ENCODE peak calls at places on chromosomes 4 and X, in five cellular contexts. V is heart left ventricle, W is IMR-90, T is Peyer's patch, Q is GM12892. I is an unnamed sample.

GRCh38 chr4:168825975-168826374 is 184.1 kb downstream of the CBR4 start:
- DNase-seq in V (no peak), W (peak; percentile 81), T (no peak), Q (no peak), I (no peak)

GRCh38 chrX:122517781-122518180 is 666.3 kb upstream of the GRIA3 start:
- DNase-seq in V (no peak), W (peak; percentile 4), T (no peak), Q (no peak), I (no peak)

GRCh38 chr4:178086324-178086723 is 644.1 kb upstream of the AGA start:
- DNase-seq in V (no peak), W (peak; percentile 1), T (no peak), Q (no peak), I (no peak)

GRCh38 chrX:22634081-22634480 is 361.4 kb downstream of the CBLL2 start:
- DNase-seq in V (no peak), W (peak; percentile 79), T (no peak), Q (no peak), I (no peak)

GRCh38 chrX:35244796-35245508 is 302.4 kb downstream of the FAM47B start:
- DNase-seq in V (peak; percentile 20), W (no peak), T (no peak), Q (no peak), I (no peak)

GRCh38 chrX:71650333-71650969 is 16.9 kb upstream of the LOC101059915 start:
- DNase-seq in V (no peak), W (no peak), T (peak; percentile 56), Q (no peak), I (no peak)

GRCh38 chr4:14877246-14878220 is 124.7 kb upstream of the CPEB2 start:
- DNase-seq in V (no peak), W (no peak), T (no peak), Q (no peak), I (no peak)

GRCh38 chrX:154750301-154751120 is at the start of gene GAB3:
- DNase-seq in V (peak; percentile 72), W (peak; percentile 31), T (peak; percentile 66), Q (peak; percentile 26), I (no peak)

GRCh38 chrX:287670-288069 is 6.5 kb downstream of the PLCXD1 start:
- DNase-seq in V (no peak), W (no peak), T (no peak), Q (no peak), I (no peak)

GRCh38 chrX:6383911-6384310 is 151.0 kb downstream of the VCX3A start:
- DNase-seq in V (no peak), W (no peak), T (no peak), Q (no peak), I (no peak)

GRCh38 chr4:80049402-80049801 is 23.6 kb downstream of the ANTXR2 start:
- DNase-seq in V (no peak), W (no peak), T (no peak), Q (no peak), I (no peak)

GRCh38 chr4:159016527-159017137 is 86.2 kb upstream of the RAPGEF2 start:
- DNase-seq in V (no peak), W (peak; percentile 22), T (no peak), Q (peak; percentile 23), I (no peak)

GRCh38 chrX:150324035-150324728 is 38.9 kb upstream of the MAMLD1 start:
- DNase-seq in V (no peak), W (peak; percentile 94), T (no peak), Q (no peak), I (no peak)

GRCh38 chrX:34778961-34779360 is 121.9 kb upstream of the TMEM47 start:
- DNase-seq in V (no peak), W (peak; percentile 86), T (no peak), Q (no peak), I (no peak)

DNA sequence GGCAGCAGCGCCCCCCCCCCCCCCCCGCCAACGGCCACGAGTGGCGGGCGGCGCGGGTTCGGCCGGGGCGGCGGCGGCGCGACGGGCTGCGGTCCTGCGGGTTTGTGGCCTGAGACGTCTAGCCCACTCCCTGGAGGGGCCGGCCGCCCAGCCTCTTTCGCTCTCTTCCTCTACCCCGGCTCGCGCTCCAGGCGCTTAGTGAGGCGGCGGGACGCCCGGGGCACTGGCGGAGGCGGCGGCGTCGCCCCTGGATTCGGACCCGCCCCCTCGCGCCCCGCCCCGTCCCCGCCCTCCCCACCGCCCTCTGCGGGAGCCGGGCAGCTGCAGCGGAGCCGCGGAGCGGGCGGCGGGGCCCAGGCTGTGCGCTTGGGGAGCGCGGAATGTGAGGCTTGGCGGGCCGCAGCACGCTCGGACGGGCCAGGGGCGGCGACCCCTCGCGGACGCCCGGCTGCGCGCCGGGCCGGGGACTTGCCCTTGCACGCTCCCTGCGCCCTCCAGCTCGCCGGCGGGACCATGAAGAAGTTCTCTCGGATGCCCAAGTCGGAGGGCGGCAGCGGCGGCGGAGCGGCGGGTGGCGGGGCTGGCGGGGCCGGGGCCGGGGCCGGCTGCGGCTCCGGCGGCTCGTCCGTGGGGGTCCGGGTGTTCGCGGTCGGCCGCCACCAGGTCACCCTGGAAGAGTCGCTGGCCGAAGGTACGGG is at the start of gene BMP2K:
- DNase-seq in V (peak; percentile 90), W (peak; percentile 66), T (peak; percentile 89), Q (peak; percentile 61), I (peak; percentile 72)
- TF ChIP-seq POLR2A in V (peak; percentile 70), W (peak; percentile 81), T (peak; percentile 69), Q (peak; percentile 72), I (peak; percentile 42)

GRCh38 chrX:47129157-47129878 is 15.2 kb downstream of the NDUFB11 start:
- DNase-seq in V (peak; percentile 87), W (peak; percentile 95), T (peak; percentile 96), Q (peak; percentile 54), I (peak; percentile 90)
- TF ChIP-seq POLR2A in V (no peak), W (no peak), T (peak; percentile 11), Q (peak; percentile 76), I (no peak)

GRCh38 chr4:123919576-123920098 is 523.0 kb downstream of the SPRY1 start:
- DNase-seq in V (no peak), W (no peak), T (no peak), Q (no peak), I (no peak)

GRCh38 chr4:123921339-123921738 is 524.7 kb downstream of the SPRY1 start:
- DNase-seq in V (no peak), W (no peak), T (no peak), Q (no peak), I (no peak)

GRCh38 chr4:123922847-123923246 is 526.3 kb downstream of the SPRY1 start:
- DNase-seq in V (no peak), W (peak; percentile 2), T (no peak), Q (no peak), I (no peak)

GRCh38 chr4:123929565-123929964 is 533.0 kb downstream of the SPRY1 start:
- DNase-seq in V (no peak), W (peak; percentile 2), T (no peak), Q (no peak), I (no peak)

GRCh38 chr4:123924536-123924935 is 527.9 kb downstream of the SPRY1 start:
- DNase-seq in V (no peak), W (peak; percentile 12), T (no peak), Q (no peak), I (no peak)
- TF ChIP-seq POLR2A in V (no peak), W (no peak), T (no peak), Q (no peak), I (no peak)

GRCh38 chr4:25914670-25915358 is 794 bp downstream of the SMIM20 start:
- DNase-seq in V (no peak), W (no peak), T (no peak), Q (no peak), I (no peak)

GRCh38 chr4:25913056-25913850 is 767 bp upstream of the SMIM20 start:
- DNase-seq in V (peak; percentile 72), W (peak; percentile 47), T (peak; percentile 87), Q (peak; percentile 32), I (no peak)

GRCh38 chr4:25911356-25911755 is 2.7 kb upstream of the SMIM20 start:
- DNase-seq in V (no peak), W (no peak), T (no peak), Q (no peak), I (no peak)

GRCh38 chr4:25915359-25915716 is 1.3 kb downstream of the SMIM20 start:
- DNase-seq in V (no peak), W (no peak), T (no peak), Q (no peak), I (no peak)

GRCh38 chr4:25913851-25914669 is at the start of gene SMIM20:
- DNase-seq in V (peak; percentile 95), W (peak; percentile 86), T (peak; percentile 96), Q (peak; percentile 92), I (peak; percentile 91)
- TF ChIP-seq POLR2A in V (peak; percentile 69), W (peak; percentile 70), T (peak; percentile 48), Q (peak; percentile 81), I (peak; percentile 54)

GRCh38 chrX:142977128-142977914 is 48.4 kb upstream of the SPANXN4 start:
- DNase-seq in V (no peak), W (no peak), T (no peak), Q (no peak), I (no peak)
- TF ChIP-seq POLR2A in V (no peak), W (no peak), T (no peak), Q (no peak), I (no peak)

I was measured in prostate gland.